ENCODE peak calls at places on chromosome 3, in ten cellular contexts. F is IMR-90, I is GM06990, K is cardiac muscle cell, H is activated B cell treated with CpG ODN at 0.5 μM for 24 hours, L is PC-9, P is GM12864, D is AG10803, O is stomach, J is heart right ventricle. Z is an unnamed sample.
A peak's percentile ranks its signal among the peaks of the same experiment; 100 is the strongest.

GRCh38 chr3:141659821-141660597 is 78.1 kb upstream of the RNF7 start:
- DNase-seq in O (peak; percentile 64), J (peak; percentile 70), H (no peak), L (peak; percentile 53), D (peak; percentile 44), K (peak; percentile 83), I (no peak), P (no peak), F (peak; percentile 41), Z (peak; percentile 53)

GRCh38 chr3:156605686-156606605 is 51.0 kb upstream of the SSR3 start:
- DNase-seq in J (peak; percentile 48), P (no peak), I (peak; percentile 15), O (peak; percentile 31), H (no peak), F (peak; percentile 69), D (peak; percentile 78), K (peak; percentile 87), L (peak; percentile 75), Z (no peak)

GRCh38 chr3:15634671-15635661 is 33.4 kb downstream of the BTD start:
- DNase-seq in L (no peak), O (no peak), H (no peak), D (peak; percentile 97), J (no peak), P (no peak), K (no peak), I (no peak), F (peak; percentile 66), Z (no peak)

GRCh38 chr3:149058602-149059001 is 27.7 kb downstream of the HLTF start:
- DNase-seq in P (peak; percentile 15), F (no peak), D (no peak), K (no peak), H (no peak), O (no peak), L (no peak), I (no peak), J (no peak), Z (no peak)

GRCh38 chr3:147397155-147397888 is 9.0 kb downstream of the ZIC4 start:
- DNase-seq in P (no peak), K (no peak), F (no peak), D (no peak), J (no peak), H (no peak), O (no peak), I (no peak), L (no peak), Z (no peak)

GRCh38 chr3:39137991-39138803 is 15.2 kb downstream of the CSRNP1 start:
- DNase-seq in K (no peak), L (no peak), O (no peak), F (no peak), P (no peak), J (no peak), H (no peak), D (no peak), I (no peak), Z (no peak)

GRCh38 chr3:151579571-151580270 is 118.9 kb upstream of the IGSF10 start:
- DNase-seq in L (no peak), K (no peak), P (no peak), H (no peak), O (no peak), J (no peak), D (peak; percentile 94), F (no peak), I (no peak), Z (no peak)

GRCh38 chr3:14614189-14614588 is 37.4 kb upstream of the CCDC174 start:
- DNase-seq in F (no peak), P (no peak), K (no peak), I (no peak), J (no peak), L (no peak), H (no peak), O (no peak), D (no peak), Z (no peak)

DNA sequence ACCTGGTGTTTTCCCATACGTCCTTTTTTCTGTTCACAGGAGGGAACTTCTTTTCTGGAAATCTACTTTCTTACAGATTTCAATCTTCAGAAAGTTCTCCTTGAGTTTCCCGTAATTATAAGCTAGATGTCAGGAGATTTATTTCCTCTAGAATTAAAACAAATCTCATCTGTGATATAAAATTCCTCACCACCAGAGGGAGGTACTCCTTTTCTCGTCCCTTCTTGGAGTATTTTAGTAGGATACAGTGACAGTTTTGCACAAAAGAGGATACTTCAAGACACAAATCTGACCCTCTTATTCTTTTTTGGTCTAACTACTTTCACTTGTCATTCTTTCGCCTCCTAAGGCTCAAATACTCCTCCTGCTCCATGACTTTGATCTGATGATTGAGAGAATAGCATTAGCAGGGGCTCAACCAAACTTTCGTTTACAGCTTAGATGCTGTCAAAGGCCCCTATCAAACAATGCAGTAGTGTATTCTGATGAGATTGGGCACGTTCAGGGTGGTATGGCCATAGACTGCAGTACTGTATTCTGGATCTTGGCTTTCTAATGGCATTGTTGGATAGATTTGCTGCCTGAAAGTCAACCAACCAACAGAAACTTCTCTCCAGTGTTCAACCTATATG is 38.0 kb downstream of the TMEM41A start:
- DNase-seq in I (no peak), L (no peak), P (no peak), O (no peak), K (peak; percentile 8), H (no peak), F (peak; percentile 34), J (no peak), D (peak; percentile 16), Z (peak; percentile 54)
- TF ChIP-seq CTCF in I (peak; percentile 16), L (peak; percentile 87), P (no peak), O (no peak), K (peak; percentile 41), H (no peak), F (peak; percentile 45), J (no peak), D (peak; percentile 48), Z (peak; percentile 46)

GRCh38 chr3:133820889-133821675 is 15.5 kb downstream of the SRPRB start:
- DNase-seq in D (no peak), J (no peak), F (no peak), O (no peak), H (no peak), I (no peak), P (no peak), L (no peak), K (no peak), Z (no peak)

GRCh38 chr3:133812872-133813271 is 7.3 kb downstream of the SRPRB start:
- DNase-seq in F (peak; percentile 40), P (no peak), K (no peak), I (no peak), H (no peak), D (peak; percentile 63), J (no peak), O (no peak), L (no peak), Z (no peak)

GRCh38 chr3:133820129-133820528 is 14.5 kb downstream of the SRPRB start:
- DNase-seq in P (no peak), O (no peak), I (no peak), L (no peak), F (no peak), D (no peak), K (no peak), J (no peak), H (no peak), Z (no peak)

DNA sequence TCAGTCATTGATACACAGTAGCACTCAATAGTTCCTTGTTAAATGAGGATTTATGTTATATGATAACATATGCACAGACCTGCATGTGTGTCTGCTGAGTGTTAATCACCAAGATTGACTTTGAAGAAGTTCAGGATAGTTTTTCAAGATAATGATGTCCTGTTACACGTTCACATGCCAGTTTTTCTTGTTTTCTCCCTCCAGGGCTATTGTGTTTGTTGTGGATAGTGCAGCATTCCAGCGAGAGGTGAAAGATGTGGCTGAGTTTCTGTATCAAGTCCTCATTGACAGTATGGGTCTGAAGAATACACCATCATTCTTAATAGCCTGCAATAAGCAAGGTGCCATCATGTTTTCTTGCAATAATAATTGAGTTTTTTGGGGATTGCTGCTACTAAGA is 9.8 kb downstream of the SRPRB start:
- DNase-seq in P (no peak), L (no peak), F (no peak), H (no peak), D (no peak), O (no peak), J (no peak), I (no peak), K (no peak), Z (no peak)
- TF ChIP-seq CTCF in P (no peak), L (no peak), F (no peak), H (no peak), D (no peak), O (no peak), J (no peak), I (no peak), K (no peak), Z (no peak)

GRCh38 chr3:46719044-46719565 is 1.4 kb upstream of the PRSS50 start:
- DNase-seq in K (no peak), J (no peak), P (no peak), D (no peak), O (peak; percentile 2), H (no peak), F (no peak), I (no peak), L (no peak), Z (no peak)

GRCh38 chr3:46716461-46717441 is 918 bp downstream of the PRSS50 start:
- DNase-seq in F (no peak), J (peak; percentile 7), P (no peak), L (no peak), O (peak; percentile 15), D (no peak), I (no peak), K (no peak), H (no peak), Z (no peak)

GRCh38 chr3:46719735-46720271 is 2.1 kb upstream of the PRSS50 start:
- DNase-seq in H (no peak), K (no peak), J (no peak), O (peak; percentile 3), P (no peak), F (no peak), L (no peak), D (no peak), I (no peak), Z (no peak)

GRCh38 chr3:46715507-46716175 is 2.0 kb downstream of the PRSS50 start:
- DNase-seq in P (no peak), D (no peak), J (peak; percentile 3), F (no peak), O (peak; percentile 24), H (no peak), I (no peak), L (no peak), K (no peak), Z (no peak)

DNA sequence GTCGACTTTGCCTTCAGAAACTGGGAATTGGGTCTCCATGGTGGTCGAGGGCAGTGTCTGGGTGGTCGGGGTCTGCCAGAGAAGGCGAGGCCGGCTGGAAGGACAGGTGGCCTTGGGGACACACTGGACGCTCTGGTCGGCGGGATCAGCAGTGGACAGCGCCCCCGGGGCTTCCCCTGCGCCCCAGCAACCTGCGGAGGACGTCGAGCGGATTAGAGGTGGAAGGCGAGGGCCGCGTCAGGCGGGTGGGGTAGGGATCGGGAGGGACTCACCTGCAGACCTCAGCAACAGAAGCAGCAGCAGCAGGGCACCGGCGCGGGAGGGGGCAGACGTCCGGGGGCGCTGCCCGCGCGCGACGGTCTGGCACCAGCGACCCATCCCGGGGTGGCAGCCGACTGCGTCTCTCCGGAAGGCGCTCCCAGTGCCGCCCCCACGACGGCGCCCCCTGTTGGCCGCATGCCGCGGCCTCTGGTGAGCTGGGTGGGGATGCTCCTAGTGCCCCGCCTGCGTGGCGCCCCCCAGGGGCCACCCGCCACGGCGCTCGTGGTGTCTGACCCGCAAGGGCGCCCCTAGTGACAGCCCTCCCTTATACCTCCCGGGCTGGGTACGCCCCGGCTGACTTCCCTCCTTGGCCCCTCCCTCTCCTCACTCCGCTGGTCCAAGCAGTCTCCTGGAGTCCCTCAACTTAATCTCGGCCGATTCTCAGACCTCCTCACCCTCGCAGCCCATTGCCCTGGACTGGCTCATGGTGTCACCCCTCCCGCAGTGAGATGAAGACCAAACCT is at the start of gene PRSS50:
- DNase-seq in J (no peak), F (no peak), I (no peak), H (no peak), K (no peak), D (no peak), O (peak; percentile 21), L (no peak), P (no peak), Z (no peak)
- TF ChIP-seq CTCF in J (peak; percentile 30), F (peak; percentile 48), I (peak; percentile 34), H (no peak), K (peak; percentile 51), D (peak; percentile 7), O (no peak), L (no peak), P (peak; percentile 40), Z (peak; percentile 34)

DNA sequence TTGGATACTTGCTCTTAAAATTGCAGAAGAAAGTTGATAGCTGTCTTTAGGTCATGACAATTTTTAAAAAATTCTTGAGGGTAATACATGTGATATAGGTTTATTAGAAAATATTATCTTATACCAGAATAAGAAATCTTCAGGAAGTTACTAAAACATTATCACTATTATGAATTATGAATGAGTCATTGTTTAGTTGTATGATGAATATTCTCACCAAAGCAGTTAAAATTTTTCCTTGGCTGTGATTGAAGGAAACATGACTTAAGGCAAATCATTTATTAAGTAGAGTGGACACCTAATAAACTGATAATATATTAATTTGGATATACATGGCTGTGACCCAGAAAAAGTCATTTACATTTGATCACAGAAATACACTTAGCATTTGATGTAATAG is 30.1 kb downstream of the APPL1 start:
- DNase-seq in D (no peak), P (no peak), O (no peak), F (no peak), J (no peak), I (no peak), H (no peak), K (no peak), L (no peak), Z (no peak)
- TF ChIP-seq CTCF in D (no peak), P (no peak), O (no peak), F (no peak), J (no peak), I (no peak), H (no peak), K (no peak), L (no peak), Z (no peak)